ENCODE peak calls at places on chromosomes 6 and 20, in five cellular contexts. W, V, F, D and U are unnamed samples.

GRCh38 chr6:40860443-40860842 is 178.6 kb downstream of the UNC5CL start:
- DNase-seq in W (no peak), V (no peak), F (no peak), D (no peak), U (no peak)

GRCh38 chr20:15487030-15487429 is 1086.2 kb downstream of the KIF16B start:
- DNase-seq in W (no peak), V (no peak), F (peak), D (no peak), U (no peak)

GRCh38 chr6:116371384-116372209 is 850 bp downstream of the DSE start:
- DNase-seq in W (peak), V (peak), F (peak), D (peak), U (peak)

GRCh38 chr6:36595168-36595818 is 1.1 kb downstream of the SRSF3 start:
- DNase-seq in W (peak), V (peak), F (peak), D (peak), U (peak)

GRCh38 chr6:79833264-79833663 is 114.1 kb downstream of the ELOVL4 start:
- DNase-seq in W (peak), V (no peak), F (no peak), D (no peak), U (peak)

GRCh38 chr6:163701761-163702160 is 287.2 kb downstream of the QKI start:
- DNase-seq in W (no peak), V (no peak), F (no peak), D (no peak), U (peak)

GRCh38 chr6:167079853-167080297 is 43.0 kb upstream of the CCR6 start:
- DNase-seq in W (no peak), V (no peak), F (no peak), D (no peak), U (no peak)

GRCh38 chr6:19833947-19834346 is 3.2 kb upstream of the ID4 start:
- DNase-seq in W (no peak), V (no peak), F (no peak), D (no peak), U (peak)

GRCh38 chr20:48706710-48707339 is 121.0 kb downstream of the PREX1 start:
- DNase-seq in W (no peak), V (no peak), F (no peak), D (no peak), U (no peak)

GRCh38 chr20:15339264-15339663 is 1001.9 kb upstream of the FLRT3 start:
- DNase-seq in W (peak), V (no peak), F (no peak), D (no peak), U (no peak)

GRCh38 chr6:37809144-37809543 is 10.4 kb upstream of the ZFAND3 start:
- DNase-seq in W (peak), V (no peak), F (no peak), D (no peak), U (peak)

GRCh38 chr20:19783966-19784401 is 25.9 kb downstream of the RIN2 start:
- DNase-seq in W (peak), V (no peak), F (peak), D (peak), U (no peak)

GRCh38 chr6:49333345-49334120 is 129.5 kb downstream of the MMUT start:
- DNase-seq in W (peak), V (no peak), F (no peak), D (no peak), U (no peak)

GRCh38 chr6:42368156-42368555 is 83.6 kb downstream of the TRERF1 start:
- DNase-seq in W (no peak), V (no peak), F (no peak), D (no peak), U (no peak)

GRCh38 chr6:73873081-73873480 is 177.1 kb downstream of the CD109 start:
- DNase-seq in W (peak), V (no peak), F (no peak), D (no peak), U (no peak)

GRCh38 chr6:156590482-156590881 is 186.7 kb upstream of the ARID1B start:
- DNase-seq in W (no peak), V (no peak), F (no peak), D (no peak), U (no peak)

GRCh38 chr6:127475135-127475822 is 16.1 kb upstream of the KIAA0408 start:
- DNase-seq in W (peak), V (no peak), F (no peak), D (no peak), U (no peak)

GRCh38 chr20:62627901-62628612 is 14.2 kb upstream of the SLCO4A1 start:
- DNase-seq in W (peak), V (no peak), F (no peak), D (no peak), U (no peak)

GRCh38 chr6:43489277-43490072 is 12.1 kb downstream of the TJAP1 start:
- DNase-seq in W (no peak), V (no peak), F (no peak), D (no peak), U (no peak)

GRCh38 chr6:122996797-122997520 is 924 bp downstream of the CLVS2 start:
- DNase-seq in W (no peak), V (no peak), F (no peak), D (no peak), U (no peak)

GRCh38 chr6:152461556-152461955 is 175.6 kb downstream of the SYNE1 start:
- DNase-seq in W (peak), V (no peak), F (peak), D (no peak), U (peak)

GRCh38 chr6:105319331-105319730 is 83.6 kb downstream of the PREP start:
- DNase-seq in W (peak), V (no peak), F (no peak), D (no peak), U (no peak)

GRCh38 chr20:54694516-54694915 is 219.1 kb downstream of the DOK5 start:
- DNase-seq in W (no peak), V (no peak), F (no peak), D (no peak), U (no peak)

GRCh38 chr6:79702701-79703100 is 71.6 kb downstream of the SH3BGRL2 start:
- DNase-seq in W (no peak), V (no peak), F (no peak), D (no peak), U (no peak)

GRCh38 chr20:6731951-6732580 is 35.4 kb upstream of the BMP2 start:
- DNase-seq in W (no peak), V (peak), F (no peak), D (no peak), U (no peak)

GRCh38 chr20:14264869-14265268 is 72.5 kb downstream of the FLRT3 start:
- DNase-seq in W (peak), V (no peak), F (peak), D (peak), U (peak)

GRCh38 chr20:44990425-44990824 is 24.1 kb downstream of the STK4 start:
- DNase-seq in W (no peak), V (no peak), F (no peak), D (no peak), U (no peak)

GRCh38 chr6:71252960-71253359 is 35.7 kb upstream of the OGFRL1 start:
- DNase-seq in W (no peak), V (no peak), F (no peak), D (no peak), U (no peak)

GRCh38 chr20:9079038-9079731 is 10.3 kb downstream of the PLCB4 start:
- DNase-seq in W (no peak), V (no peak), F (no peak), D (no peak), U (no peak)

GRCh38 chr6:143727035-143727434 is 49.3 kb downstream of the PHACTR2 start:
- DNase-seq in W (peak), V (no peak), F (no peak), D (no peak), U (no peak)

GRCh38 chr6:154511735-154512097 is 1.2 kb upstream of the CNKSR3 start:
- DNase-seq in W (no peak), V (no peak), F (no peak), D (no peak), U (no peak)

GRCh38 chr6:154512214-154512613 is 1.7 kb upstream of the CNKSR3 start:
- DNase-seq in W (no peak), V (no peak), F (no peak), D (no peak), U (no peak)

GRCh38 chr6:154509421-154510143 is 903 bp downstream of the CNKSR3 start:
- DNase-seq in W (peak), V (peak), F (no peak), D (no peak), U (peak)

GRCh38 chr6:154508573-154509375 is 1.7 kb downstream of the CNKSR3 start:
- DNase-seq in W (peak), V (no peak), F (no peak), D (no peak), U (no peak)

GRCh38 chr6:154510144-154510905 is at the start of gene CNKSR3:
- DNase-seq in W (peak), V (peak), F (peak), D (peak), U (peak)
- TF ChIP-seq CTCF in W (no peak), V (peak), F (peak), D (no peak), U (no peak)

GRCh38 chr6:165899592-165899991 is 236.6 kb upstream of the PDE10A start:
- DNase-seq in W (no peak), V (no peak), F (no peak), D (no peak), U (no peak)

GRCh38 chr6:165894228-165894825 is 231.3 kb upstream of the PDE10A start:
- DNase-seq in W (no peak), V (no peak), F (no peak), D (no peak), U (no peak)

GRCh38 chr6:165893431-165893830 is 230.4 kb upstream of the PDE10A start:
- DNase-seq in W (no peak), V (no peak), F (no peak), D (no peak), U (no peak)

GRCh38 chr6:165891320-165891719 is 228.3 kb upstream of the PDE10A start:
- DNase-seq in W (no peak), V (no peak), F (no peak), D (no peak), U (no peak)

GRCh38 chr6:165895421-165896165 is 232.6 kb upstream of the PDE10A start:
- DNase-seq in W (no peak), V (no peak), F (no peak), D (peak), U (peak)
- TF ChIP-seq CTCF in W (no peak), V (no peak), F (peak), D (no peak), U (no peak)

DNA sequence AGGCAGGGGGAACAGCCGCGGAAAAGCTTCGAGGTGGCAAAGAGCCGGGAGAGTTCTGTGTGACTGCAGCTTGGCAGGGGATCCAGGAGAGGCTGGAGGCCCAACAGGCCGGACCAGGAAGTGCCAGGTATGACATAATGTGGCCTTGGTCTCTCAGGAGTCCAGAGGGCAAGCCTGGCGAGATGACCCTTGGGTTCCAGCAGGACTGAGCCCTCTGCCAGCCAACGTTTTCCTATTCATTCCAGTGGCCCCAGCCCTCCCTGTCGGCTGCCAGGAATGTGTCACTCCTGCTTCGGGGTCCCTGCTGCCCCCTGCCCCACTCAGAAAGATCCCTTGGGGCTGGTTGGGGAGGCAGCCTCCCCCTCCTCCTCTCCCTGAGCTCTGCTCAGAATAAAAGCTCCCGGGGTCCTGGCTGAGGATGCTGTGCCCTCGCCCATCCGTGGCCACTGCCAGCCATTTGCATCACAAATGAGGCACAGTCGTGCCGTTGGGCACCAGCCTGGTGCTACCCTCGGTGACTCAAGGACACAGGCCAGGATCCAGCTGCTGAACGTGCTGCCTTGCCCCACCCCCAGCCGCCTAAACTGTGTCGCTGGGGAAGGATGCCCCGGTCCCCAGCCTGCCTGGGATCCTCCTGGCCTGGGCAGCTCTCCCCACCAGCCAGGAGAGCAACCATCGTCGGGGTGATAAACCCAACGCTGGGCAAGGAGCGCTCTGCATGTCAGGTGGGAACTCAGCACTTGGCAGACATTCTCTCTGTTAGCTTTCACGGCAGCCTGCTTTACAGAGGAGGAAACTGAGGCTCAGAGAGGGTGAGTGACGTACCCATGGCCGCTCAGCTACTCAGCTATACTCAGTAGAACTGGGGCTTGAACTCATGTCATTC is 37.7 kb downstream of the RBM38 start:
- DNase-seq in W (no peak), V (peak), F (no peak), D (no peak), U (no peak)
- TF ChIP-seq CTCF in W (no peak), V (no peak), F (no peak), D (no peak), U (no peak)

DNA sequence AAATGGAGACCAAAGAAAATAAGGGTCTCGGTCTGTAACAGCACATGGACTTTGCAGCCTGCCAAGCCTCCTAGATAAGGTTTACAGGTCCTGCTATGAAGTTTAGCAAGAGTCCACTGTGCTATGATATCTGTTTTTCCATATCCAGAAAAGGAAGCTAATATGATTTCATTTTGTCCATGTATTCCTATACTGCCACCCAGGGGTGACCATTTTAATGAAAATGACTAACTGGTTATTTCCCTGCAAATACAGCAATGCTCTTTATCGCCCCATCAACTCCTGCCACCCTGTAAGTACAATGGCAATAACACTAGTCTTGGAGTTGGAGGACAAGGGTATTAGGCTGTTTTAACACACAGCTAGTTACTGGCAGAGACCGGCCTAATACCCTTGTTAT is 115.2 kb upstream of the GLP1R start:
- DNase-seq in W (peak), V (no peak), F (peak), D (peak), U (peak)
- TF ChIP-seq CTCF in W (peak), V (peak), F (peak), D (peak), U (no peak)

DNA sequence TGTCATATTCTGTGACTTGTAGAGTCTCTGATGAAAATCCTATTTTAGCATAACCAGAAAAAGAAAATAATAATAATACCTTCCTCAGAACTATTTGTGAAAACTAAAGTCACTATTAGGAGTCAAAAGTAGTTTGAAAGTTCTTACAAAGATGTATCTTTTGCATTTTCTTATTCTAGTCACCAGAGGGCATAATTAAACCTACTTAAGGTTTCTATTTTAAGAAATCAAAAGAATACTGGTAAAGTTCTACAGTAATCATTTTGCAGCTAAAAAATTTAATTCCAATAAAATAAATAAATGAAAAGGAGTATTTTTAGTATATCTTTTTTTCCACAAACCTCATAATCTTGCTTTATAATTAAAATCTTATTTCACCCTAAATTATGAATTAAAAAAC is 28.0 kb upstream of the MCM9 start:
- DNase-seq in W (peak), V (no peak), F (no peak), D (no peak), U (no peak)
- TF ChIP-seq CTCF in W (no peak), V (no peak), F (no peak), D (peak), U (peak)

GRCh38 chr20:3777726-3778629 is 3.3 kb downstream of the SPEF1 start:
- DNase-seq in W (peak), V (peak), F (peak), D (peak), U (peak)
- TF ChIP-seq CTCF in W (no peak), V (no peak), F (no peak), D (no peak), U (peak)